ENCODE peak calls at places on chromosomes 13 and 19, in seven cellular contexts. One of them, this sample, is unnamed.

GRCh38 chr19:45477713-45478453 is 10.1 kb downstream of the FOSB start:
- DNase-seq in T-helper 2 cell: peak
- DNase-seq in PC-3: peak
- DNase-seq in RCC 7860: no peak
- DNase-seq in frontal cortex: no peak
- DNase-seq in SW 1271: no peak
- DNase-seq in Caco-2: no peak
- DNase-seq in this sample: no peak

GRCh38 chr13:25249001-25249543 is 38.2 kb downstream of the MTMR6 start:
- DNase-seq in T-helper 2 cell: no peak
- DNase-seq in PC-3: peak
- DNase-seq in RCC 7860: peak
- DNase-seq in frontal cortex: peak
- DNase-seq in SW 1271: no peak
- DNase-seq in Caco-2: no peak
- DNase-seq in this sample: peak

GRCh38 chr13:114090476-114090875 is 41.9 kb downstream of the RASA3 start:
- DNase-seq in T-helper 2 cell: no peak
- DNase-seq in PC-3: no peak
- DNase-seq in RCC 7860: no peak
- DNase-seq in frontal cortex: no peak
- DNase-seq in SW 1271: no peak
- DNase-seq in Caco-2: peak
- DNase-seq in this sample: no peak

GRCh38 chr13:57665471-57665870 is 33.9 kb downstream of the PCDH17 start:
- DNase-seq in T-helper 2 cell: no peak
- DNase-seq in PC-3: no peak
- DNase-seq in RCC 7860: no peak
- DNase-seq in frontal cortex: no peak
- DNase-seq in SW 1271: no peak
- DNase-seq in Caco-2: no peak
- DNase-seq in this sample: no peak

GRCh38 chr13:110913322-110913721 is 1.5 kb downstream of the ANKRD10 start:
- DNase-seq in T-helper 2 cell: no peak
- DNase-seq in PC-3: peak
- DNase-seq in RCC 7860: no peak
- DNase-seq in frontal cortex: no peak
- DNase-seq in SW 1271: no peak
- DNase-seq in Caco-2: no peak
- DNase-seq in this sample: no peak

GRCh38 chr13:111513766-111514611 is 193.5 kb downstream of the TEX29 start:
- DNase-seq in T-helper 2 cell: no peak
- DNase-seq in PC-3: no peak
- DNase-seq in RCC 7860: no peak
- DNase-seq in frontal cortex: no peak
- DNase-seq in SW 1271: no peak
- DNase-seq in Caco-2: no peak
- DNase-seq in this sample: no peak

GRCh38 chr13:94300401-94300800 is 179.1 kb downstream of the DCT start:
- DNase-seq in T-helper 2 cell: no peak
- DNase-seq in PC-3: no peak
- DNase-seq in RCC 7860: no peak
- DNase-seq in frontal cortex: no peak
- DNase-seq in SW 1271: no peak
- DNase-seq in Caco-2: no peak
- DNase-seq in this sample: no peak

GRCh38 chr13:39159971-39160370 is 121.7 kb downstream of the NHLRC3 start:
- DNase-seq in T-helper 2 cell: no peak
- DNase-seq in PC-3: no peak
- DNase-seq in RCC 7860: no peak
- DNase-seq in frontal cortex: no peak
- DNase-seq in SW 1271: no peak
- DNase-seq in Caco-2: no peak
- DNase-seq in this sample: no peak

GRCh38 chr19:45643024-45643926 is 4.1 kb upstream of the EML2 start:
- DNase-seq in T-helper 2 cell: peak
- DNase-seq in PC-3: peak
- DNase-seq in RCC 7860: peak
- DNase-seq in frontal cortex: peak
- DNase-seq in SW 1271: no peak
- DNase-seq in Caco-2: peak
- DNase-seq in this sample: no peak

GRCh38 chr13:73060251-73061160 is 1.7 kb downstream of the KLF5 start:
- DNase-seq in T-helper 2 cell: no peak
- DNase-seq in PC-3: peak
- DNase-seq in RCC 7860: peak
- DNase-seq in frontal cortex: peak
- DNase-seq in SW 1271: no peak
- DNase-seq in Caco-2: no peak
- DNase-seq in this sample: peak

GRCh38 chr19:56748443-56748842 is 76.9 kb upstream of the ZNF835 start:
- DNase-seq in T-helper 2 cell: no peak
- DNase-seq in PC-3: peak
- DNase-seq in RCC 7860: no peak
- DNase-seq in frontal cortex: no peak
- DNase-seq in SW 1271: no peak
- DNase-seq in Caco-2: no peak
- DNase-seq in this sample: no peak

GRCh38 chr19:12703056-12703455 is 6.6 kb upstream of the FBXW9 start:
- DNase-seq in T-helper 2 cell: no peak
- DNase-seq in PC-3: peak
- DNase-seq in RCC 7860: peak
- DNase-seq in frontal cortex: no peak
- DNase-seq in SW 1271: no peak
- DNase-seq in Caco-2: peak
- DNase-seq in this sample: no peak

GRCh38 chr19:4295972-4296771 is 6.0 kb downstream of the TMIGD2 start:
- DNase-seq in T-helper 2 cell: no peak
- DNase-seq in PC-3: no peak
- DNase-seq in RCC 7860: no peak
- DNase-seq in frontal cortex: peak
- DNase-seq in SW 1271: no peak
- DNase-seq in Caco-2: no peak
- DNase-seq in this sample: no peak

GRCh38 chr13:48876289-48876688 is 99.4 kb upstream of the FNDC3A start:
- DNase-seq in T-helper 2 cell: no peak
- DNase-seq in PC-3: no peak
- DNase-seq in RCC 7860: no peak
- DNase-seq in frontal cortex: no peak
- DNase-seq in SW 1271: no peak
- DNase-seq in Caco-2: no peak
- DNase-seq in this sample: no peak

GRCh38 chr13:42747399-42747873 is 33.9 kb upstream of the FAM216B start:
- DNase-seq in T-helper 2 cell: no peak
- DNase-seq in PC-3: peak
- DNase-seq in RCC 7860: no peak
- DNase-seq in frontal cortex: no peak
- DNase-seq in SW 1271: no peak
- DNase-seq in Caco-2: no peak
- DNase-seq in this sample: peak

GRCh38 chr19:44553478-44554171 is 24.1 kb upstream of the CEACAM20 start:
- DNase-seq in T-helper 2 cell: no peak
- DNase-seq in PC-3: no peak
- DNase-seq in RCC 7860: peak
- DNase-seq in frontal cortex: no peak
- DNase-seq in SW 1271: no peak
- DNase-seq in Caco-2: no peak
- DNase-seq in this sample: no peak

GRCh38 chr13:40579535-40579934 is 86.9 kb downstream of the FOXO1 start:
- DNase-seq in T-helper 2 cell: no peak
- DNase-seq in PC-3: no peak
- DNase-seq in RCC 7860: no peak
- DNase-seq in frontal cortex: no peak
- DNase-seq in SW 1271: no peak
- DNase-seq in Caco-2: no peak
- DNase-seq in this sample: no peak

GRCh38 chr19:39236527-39236926 is 8.3 kb downstream of the IFNL3 start:
- DNase-seq in T-helper 2 cell: no peak
- DNase-seq in PC-3: no peak
- DNase-seq in RCC 7860: no peak
- DNase-seq in frontal cortex: no peak
- DNase-seq in SW 1271: no peak
- DNase-seq in Caco-2: no peak
- DNase-seq in this sample: no peak

GRCh38 chr19:7742991-7743390 is 4.3 kb downstream of the CD209 start:
- DNase-seq in T-helper 2 cell: no peak
- DNase-seq in PC-3: no peak
- DNase-seq in RCC 7860: no peak
- DNase-seq in frontal cortex: no peak
- DNase-seq in SW 1271: no peak
- DNase-seq in Caco-2: no peak
- DNase-seq in this sample: no peak

GRCh38 chr13:29301027-29301426 is 294.5 kb downstream of the SLC7A1 start:
- DNase-seq in T-helper 2 cell: no peak
- DNase-seq in PC-3: no peak
- DNase-seq in RCC 7860: no peak
- DNase-seq in frontal cortex: no peak
- DNase-seq in SW 1271: no peak
- DNase-seq in Caco-2: no peak
- DNase-seq in this sample: no peak

This sample was measured in AG09319.